ENCODE peak calls at places on chromosomes 12 and 14, in five cellular contexts. One of them, this sample, is unnamed.

GRCh38 chr12:125329239-125330238 is 264.3 kb downstream of the AACS start:
- DNase-seq in CD4-positive, alpha-beta T cell: no peak
- DNase-seq in right lobe of liver: no peak
- DNase-seq in uterus: no peak
- DNase-seq in heart right ventricle: no peak
- DNase-seq in this sample: no peak

GRCh38 chr14:34187645-34188044 is 236.8 kb upstream of the EGLN3 start:
- DNase-seq in CD4-positive, alpha-beta T cell: no peak
- DNase-seq in right lobe of liver: no peak
- DNase-seq in uterus: no peak
- DNase-seq in heart right ventricle: no peak
- DNase-seq in this sample: no peak

GRCh38 chr14:93337143-93337753 is 4.4 kb upstream of the BTBD7 start:
- DNase-seq in CD4-positive, alpha-beta T cell: no peak
- DNase-seq in right lobe of liver: no peak
- DNase-seq in uterus: no peak
- DNase-seq in heart right ventricle: no peak
- DNase-seq in this sample: no peak

GRCh38 chr12:113348849-113349536 is 9.4 kb upstream of the PLBD2 start:
- DNase-seq in CD4-positive, alpha-beta T cell: no peak
- DNase-seq in right lobe of liver: no peak
- DNase-seq in uterus: no peak
- DNase-seq in heart right ventricle: no peak
- DNase-seq in this sample: no peak

GRCh38 chr14:100538566-100539318 is 48.5 kb downstream of the BEGAIN start:
- DNase-seq in CD4-positive, alpha-beta T cell: no peak
- DNase-seq in right lobe of liver: peak; percentile 14
- DNase-seq in uterus: peak; percentile 16
- DNase-seq in heart right ventricle: no peak
- DNase-seq in this sample: no peak

GRCh38 chr12:63495974-63496373 is 172.3 kb downstream of the DPY19L2 start:
- DNase-seq in CD4-positive, alpha-beta T cell: no peak
- DNase-seq in right lobe of liver: no peak
- DNase-seq in uterus: no peak
- DNase-seq in heart right ventricle: no peak
- DNase-seq in this sample: no peak

GRCh38 chr14:104982548-104983230 is 2.9 kb upstream of the CLBA1 start:
- DNase-seq in CD4-positive, alpha-beta T cell: no peak
- DNase-seq in right lobe of liver: no peak
- DNase-seq in uterus: no peak
- DNase-seq in heart right ventricle: no peak
- DNase-seq in this sample: no peak

GRCh38 chr12:62813031-62813829 is 121.7 kb downstream of the PPM1H start:
- DNase-seq in CD4-positive, alpha-beta T cell: no peak
- DNase-seq in right lobe of liver: peak; percentile 58
- DNase-seq in uterus: peak; percentile 67
- DNase-seq in heart right ventricle: peak; percentile 59
- DNase-seq in this sample: peak; percentile 46

GRCh38 chr14:95039259-95039992 is 117.9 kb downstream of the DICER1 start:
- DNase-seq in CD4-positive, alpha-beta T cell: no peak
- DNase-seq in right lobe of liver: no peak
- DNase-seq in uterus: no peak
- DNase-seq in heart right ventricle: no peak
- DNase-seq in this sample: peak; percentile 22

GRCh38 chr14:75430106-75430505 is 2.3 kb downstream of the JDP2 start:
- DNase-seq in CD4-positive, alpha-beta T cell: no peak
- DNase-seq in right lobe of liver: no peak
- DNase-seq in uterus: peak; percentile 56
- DNase-seq in heart right ventricle: no peak
- DNase-seq in this sample: peak; percentile 61

GRCh38 chr12:11158885-11159444 is 12.0 kb upstream of the SMIM10L1 start:
- DNase-seq in CD4-positive, alpha-beta T cell: no peak
- DNase-seq in right lobe of liver: no peak
- DNase-seq in uterus: no peak
- DNase-seq in heart right ventricle: no peak
- DNase-seq in this sample: no peak

GRCh38 chr14:60553855-60554254 is 44.9 kb downstream of the SIX6 start:
- DNase-seq in CD4-positive, alpha-beta T cell: no peak
- DNase-seq in right lobe of liver: no peak
- DNase-seq in uterus: no peak
- DNase-seq in heart right ventricle: no peak
- DNase-seq in this sample: no peak

GRCh38 chr12:54162741-54163140 is 26.0 kb downstream of the SMUG1 start:
- DNase-seq in CD4-positive, alpha-beta T cell: no peak
- DNase-seq in right lobe of liver: no peak
- DNase-seq in uterus: no peak
- DNase-seq in heart right ventricle: no peak
- DNase-seq in this sample: no peak

GRCh38 chr12:90023207-90023870 is 314.7 kb upstream of the ATP2B1 start:
- DNase-seq in CD4-positive, alpha-beta T cell: no peak
- DNase-seq in right lobe of liver: no peak
- DNase-seq in uterus: no peak
- DNase-seq in heart right ventricle: no peak
- DNase-seq in this sample: no peak

GRCh38 chr14:98826618-98827017 is 445.4 kb downstream of the BCL11B start:
- DNase-seq in CD4-positive, alpha-beta T cell: no peak
- DNase-seq in right lobe of liver: no peak
- DNase-seq in uterus: no peak
- DNase-seq in heart right ventricle: no peak
- DNase-seq in this sample: no peak

GRCh38 chr12:121495746-121496145 is 85.1 kb downstream of the KDM2B start:
- DNase-seq in CD4-positive, alpha-beta T cell: no peak
- DNase-seq in right lobe of liver: no peak
- DNase-seq in uterus: no peak
- DNase-seq in heart right ventricle: no peak
- DNase-seq in this sample: no peak

GRCh38 chr12:64124511-64125197 is 97.4 kb downstream of the KICS2 start:
- DNase-seq in CD4-positive, alpha-beta T cell: no peak
- DNase-seq in right lobe of liver: no peak
- DNase-seq in uterus: no peak
- DNase-seq in heart right ventricle: no peak
- DNase-seq in this sample: no peak

GRCh38 chr14:44854114-44854513 is 107.6 kb downstream of the KLHL28 start:
- DNase-seq in CD4-positive, alpha-beta T cell: no peak
- DNase-seq in right lobe of liver: no peak
- DNase-seq in uterus: no peak
- DNase-seq in heart right ventricle: no peak
- DNase-seq in this sample: no peak

GRCh38 chr12:115362319-115362976 is 678.5 kb upstream of the TBX3 start:
- DNase-seq in CD4-positive, alpha-beta T cell: no peak
- DNase-seq in right lobe of liver: no peak
- DNase-seq in uterus: no peak
- DNase-seq in heart right ventricle: no peak
- DNase-seq in this sample: no peak

GRCh38 chr14:30355431-30355913 is 203.5 kb upstream of the G2E3 start:
- DNase-seq in CD4-positive, alpha-beta T cell: no peak
- DNase-seq in right lobe of liver: no peak
- DNase-seq in uterus: no peak
- DNase-seq in heart right ventricle: no peak
- DNase-seq in this sample: no peak

GRCh38 chr12:132824053-132824452 is 4.6 kb downstream of the GOLGA3 start:
- DNase-seq in CD4-positive, alpha-beta T cell: no peak
- DNase-seq in right lobe of liver: no peak
- DNase-seq in uterus: no peak
- DNase-seq in heart right ventricle: no peak
- DNase-seq in this sample: no peak

GRCh38 chr14:104753528-104754212 is 723 bp downstream of the SIVA1 start:
- DNase-seq in CD4-positive, alpha-beta T cell: peak; percentile 20
- DNase-seq in right lobe of liver: no peak
- DNase-seq in uterus: no peak
- DNase-seq in heart right ventricle: no peak
- DNase-seq in this sample: no peak

GRCh38 chr12:96522283-96522682 is 32.9 kb downstream of the CFAP54 start:
- DNase-seq in CD4-positive, alpha-beta T cell: no peak
- DNase-seq in right lobe of liver: no peak
- DNase-seq in uterus: no peak
- DNase-seq in heart right ventricle: no peak
- DNase-seq in this sample: no peak

GRCh38 chr12:49795654-49796105 is 32.5 kb downstream of the NCKAP5L start:
- DNase-seq in CD4-positive, alpha-beta T cell: no peak
- DNase-seq in right lobe of liver: no peak
- DNase-seq in uterus: no peak
- DNase-seq in heart right ventricle: no peak
- DNase-seq in this sample: no peak

GRCh38 chr14:21653331-21653885 is at the start of gene OR4E2:
- DNase-seq in CD4-positive, alpha-beta T cell: no peak
- DNase-seq in right lobe of liver: no peak
- DNase-seq in uterus: no peak
- DNase-seq in heart right ventricle: no peak
- DNase-seq in this sample: no peak

GRCh38 chr14:24605435-24606190 is 3.9 kb downstream of the GZMH start:
- DNase-seq in CD4-positive, alpha-beta T cell: peak; percentile 21
- DNase-seq in right lobe of liver: peak; percentile 33
- DNase-seq in uterus: no peak
- DNase-seq in heart right ventricle: no peak
- DNase-seq in this sample: peak; percentile 40

GRCh38 chr12:50032516-50033316 is 7.4 kb upstream of the RACGAP1 start:
- DNase-seq in CD4-positive, alpha-beta T cell: no peak
- DNase-seq in right lobe of liver: peak; percentile 40
- DNase-seq in uterus: no peak
- DNase-seq in heart right ventricle: no peak
- DNase-seq in this sample: no peak

GRCh38 chr14:69354383-69355154 is 43.5 kb downstream of the ERH start:
- DNase-seq in CD4-positive, alpha-beta T cell: no peak
- DNase-seq in right lobe of liver: peak; percentile 34
- DNase-seq in uterus: no peak
- DNase-seq in heart right ventricle: no peak
- DNase-seq in this sample: no peak

GRCh38 chr14:49857427-49858003 is 4.9 kb upstream of the NEMF start:
- DNase-seq in CD4-positive, alpha-beta T cell: no peak
- DNase-seq in right lobe of liver: no peak
- DNase-seq in uterus: no peak
- DNase-seq in heart right ventricle: no peak
- DNase-seq in this sample: no peak

GRCh38 chr12:82660541-82661325 is 26.0 kb upstream of the TMTC2 start:
- DNase-seq in CD4-positive, alpha-beta T cell: no peak
- DNase-seq in right lobe of liver: no peak
- DNase-seq in uterus: no peak
- DNase-seq in heart right ventricle: no peak
- DNase-seq in this sample: no peak

GRCh38 chr12:76830456-76830855 is 48.4 kb downstream of the CSRP2 start:
- DNase-seq in CD4-positive, alpha-beta T cell: no peak
- DNase-seq in right lobe of liver: no peak
- DNase-seq in uterus: no peak
- DNase-seq in heart right ventricle: no peak
- DNase-seq in this sample: no peak

GRCh38 chr14:104143521-104144452 is 5.4 kb downstream of the KIF26A start:
- DNase-seq in CD4-positive, alpha-beta T cell: peak; percentile 2
- DNase-seq in right lobe of liver: no peak
- DNase-seq in uterus: no peak
- DNase-seq in heart right ventricle: no peak
- DNase-seq in this sample: no peak

GRCh38 chr12:30026621-30027234 is 243.0 kb upstream of the TMTC1 start:
- DNase-seq in CD4-positive, alpha-beta T cell: no peak
- DNase-seq in right lobe of liver: no peak
- DNase-seq in uterus: no peak
- DNase-seq in heart right ventricle: no peak
- DNase-seq in this sample: no peak

GRCh38 chr12:52792185-52793029 is 3.5 kb downstream of the KRT3 start:
- DNase-seq in CD4-positive, alpha-beta T cell: no peak
- DNase-seq in right lobe of liver: no peak
- DNase-seq in uterus: no peak
- DNase-seq in heart right ventricle: no peak
- DNase-seq in this sample: no peak
- H3K27me3 ChIP-seq in CD4-positive, alpha-beta T cell: peaks cover 5% of the 10 kb centered on the region
- H3K27me3 ChIP-seq in right lobe of liver: no peaks in the 10 kb centered on the region
- H3K27me3 ChIP-seq in uterus: no peaks in the 10 kb centered on the region
- H3K27me3 ChIP-seq in heart right ventricle: peaks cover 45% of the 10 kb centered on the region
- H3K27me3 ChIP-seq in this sample: no peaks in the 10 kb centered on the region

DNA sequence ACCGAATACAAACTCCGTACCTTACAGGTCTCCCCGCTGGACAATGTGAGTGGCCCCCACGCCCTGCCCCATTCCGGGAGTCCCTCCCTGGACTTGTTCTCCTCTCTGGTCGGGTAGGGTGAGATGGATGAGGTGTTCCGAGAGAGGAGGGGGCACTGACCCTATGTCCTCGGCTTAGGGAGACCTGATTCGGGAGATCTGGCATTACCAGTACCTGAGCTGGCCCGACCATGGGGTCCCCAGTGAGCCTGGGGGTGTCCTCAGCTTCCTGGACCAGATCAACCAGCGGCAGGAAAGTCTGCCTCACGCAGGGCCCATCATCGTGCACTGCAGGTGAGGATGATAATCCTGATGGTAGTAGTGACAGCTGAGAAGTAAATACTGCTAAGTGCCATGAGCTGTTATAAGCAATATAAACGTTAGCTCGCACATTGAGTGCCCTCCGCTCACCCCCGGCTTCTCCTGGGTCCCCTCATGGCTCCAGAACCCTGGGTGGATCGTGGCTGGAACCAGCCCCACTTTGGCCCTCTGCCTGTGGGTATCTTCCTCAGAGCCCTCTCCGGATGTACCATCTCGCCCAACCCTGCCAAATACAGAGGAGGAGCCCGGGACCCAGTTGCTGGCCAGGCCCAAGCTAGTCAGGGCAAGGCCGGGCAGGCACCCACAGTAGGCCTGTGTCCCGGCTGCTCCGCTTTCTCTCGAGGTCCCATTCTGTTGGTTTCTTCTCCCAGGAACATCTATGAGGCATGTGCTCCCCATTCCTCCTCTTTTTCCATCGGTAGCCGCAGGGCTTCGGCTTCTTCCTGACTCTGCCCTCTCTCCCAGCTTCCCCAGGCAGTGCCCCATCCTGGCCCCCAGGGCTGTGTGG is 6.8 kb downstream of the PTPN6 start:
- DNase-seq in CD4-positive, alpha-beta T cell: no peak
- DNase-seq in right lobe of liver: no peak
- DNase-seq in uterus: no peak
- DNase-seq in heart right ventricle: no peak
- DNase-seq in this sample: no peak
- TF ChIP-seq CTCF in CD4-positive, alpha-beta T cell: no peak
- TF ChIP-seq CTCF in right lobe of liver: no peak
- TF ChIP-seq CTCF in uterus: no peak
- TF ChIP-seq CTCF in heart right ventricle: no peak
- TF ChIP-seq CTCF in this sample: no peak

GRCh38 chr12:94167071-94167806 is 18.9 kb downstream of the PLXNC1 start:
- DNase-seq in CD4-positive, alpha-beta T cell: no peak
- DNase-seq in right lobe of liver: no peak
- DNase-seq in uterus: no peak
- DNase-seq in heart right ventricle: no peak
- DNase-seq in this sample: no peak
- H3K27me3 ChIP-seq in CD4-positive, alpha-beta T cell: no peaks in the 10 kb centered on the region
- H3K27me3 ChIP-seq in right lobe of liver: no peaks in the 10 kb centered on the region
- H3K27me3 ChIP-seq in uterus: no peaks in the 10 kb centered on the region
- H3K27me3 ChIP-seq in heart right ventricle: no peaks in the 10 kb centered on the region
- H3K27me3 ChIP-seq in this sample: no peaks in the 10 kb centered on the region

GRCh38 chr12:31246470-31246850 is 79.5 kb downstream of the SINHCAF start:
- DNase-seq in CD4-positive, alpha-beta T cell: no peak
- DNase-seq in right lobe of liver: no peak
- DNase-seq in uterus: no peak
- DNase-seq in heart right ventricle: no peak
- DNase-seq in this sample: no peak

GRCh38 chr12:31250179-31250578 is 75.8 kb downstream of the SINHCAF start:
- DNase-seq in CD4-positive, alpha-beta T cell: no peak
- DNase-seq in right lobe of liver: no peak
- DNase-seq in uterus: no peak
- DNase-seq in heart right ventricle: no peak
- DNase-seq in this sample: no peak

GRCh38 chr12:31248815-31249214 is 77.1 kb downstream of the SINHCAF start:
- DNase-seq in CD4-positive, alpha-beta T cell: no peak
- DNase-seq in right lobe of liver: no peak
- DNase-seq in uterus: no peak
- DNase-seq in heart right ventricle: no peak
- DNase-seq in this sample: no peak

GRCh38 chr12:31245822-31246469 is 80.0 kb downstream of the SINHCAF start:
- DNase-seq in CD4-positive, alpha-beta T cell: no peak
- DNase-seq in right lobe of liver: no peak
- DNase-seq in uterus: no peak
- DNase-seq in heart right ventricle: no peak
- DNase-seq in this sample: no peak
- TF ChIP-seq CTCF in CD4-positive, alpha-beta T cell: no peak
- TF ChIP-seq CTCF in right lobe of liver: no peak
- TF ChIP-seq CTCF in uterus: no peak
- TF ChIP-seq CTCF in heart right ventricle: no peak
- TF ChIP-seq CTCF in this sample: no peak